ENCODE peak calls at places on chromosomes 4 and X, in four cellular contexts. H is upper lobe of left lung, E is heart left ventricle, J is epithelial cell of esophagus. Y is an unnamed sample.

GRCh38 chrX:96957718-96958117 is 74.0 kb downstream of the RPA4 start:
- DNase-seq in H (peak), E (no peak), J (no peak), Y (no peak)

GRCh38 chr4:118154643-118155042 is 120.4 kb downstream of the NDST3 start:
- DNase-seq in H (no peak), E (no peak), J (peak), Y (peak)

GRCh38 chrX:40063555-40063954 is 34.2 kb downstream of the BCOR start:
- DNase-seq in H (no peak), E (no peak), J (no peak), Y (no peak)

GRCh38 chrX:20409991-20410390 is 143.3 kb upstream of the RPS6KA3 start:
- DNase-seq in H (no peak), E (no peak), J (no peak), Y (no peak)

GRCh38 chrX:121308276-121308805 is 260.9 kb downstream of the GLUD2 start:
- DNase-seq in H (no peak), E (no peak), J (peak), Y (peak)

GRCh38 chr4:71026086-71026485 is 32.6 kb downstream of the DCK start:
- DNase-seq in H (no peak), E (no peak), J (peak), Y (peak)

GRCh38 chrX:68490644-68491043 is 8.2 kb upstream of the YIPF6 start:
- DNase-seq in H (no peak), E (no peak), J (peak), Y (peak)

GRCh38 chr4:142408003-142408441 is 438.1 kb downstream of the INPP4B start:
- DNase-seq in H (no peak), E (no peak), J (peak), Y (peak)

GRCh38 chrX:148049441-148049840 is 68.3 kb downstream of the FMR1NB start:
- DNase-seq in H (no peak), E (no peak), J (peak), Y (peak)

GRCh38 chr4:180060159-180060889 is 2182.9 kb upstream of the TENM3 start:
- DNase-seq in H (no peak), E (no peak), J (peak), Y (no peak)

GRCh38 chrX:97397371-97397770 is 513.7 kb downstream of the RPA4 start:
- DNase-seq in H (no peak), E (no peak), J (no peak), Y (no peak)

GRCh38 chr4:13325744-13326143 is 158.4 kb downstream of the RAB28 start:
- DNase-seq in H (no peak), E (peak), J (peak), Y (peak)

GRCh38 chr4:3829954-3830773 is 64.0 kb downstream of the ADRA2C start:
- DNase-seq in H (no peak), E (peak), J (no peak), Y (no peak)

GRCh38 chr4:162347492-162348213 is 183.9 kb upstream of the FSTL5 start:
- DNase-seq in H (no peak), E (peak), J (no peak), Y (no peak)

GRCh38 chrX:103919336-103919682 is 43.1 kb upstream of the TMSB15B start:
- DNase-seq in H (no peak), E (no peak), J (peak), Y (no peak)

GRCh38 chrX:52346462-52347165 is 22.2 kb upstream of the XAGE2 start:
- DNase-seq in H (no peak), E (no peak), J (peak), Y (peak)

GRCh38 chr4:22434895-22435294 is 81.0 kb downstream of the ADGRA3 start:
- DNase-seq in H (no peak), E (peak), J (peak), Y (peak)

GRCh38 chr4:123667991-123668390 is 271.4 kb downstream of the SPRY1 start:
- DNase-seq in H (no peak), E (no peak), J (no peak), Y (no peak)

GRCh38 chr4:87090305-87090704 is 130.1 kb downstream of the KLHL8 start:
- DNase-seq in H (no peak), E (no peak), J (no peak), Y (no peak)

GRCh38 chr4:19327364-19327763 is 924.3 kb upstream of the SLIT2 start:
- DNase-seq in H (no peak), E (no peak), J (peak), Y (no peak)

GRCh38 chr4:90127223-90127705 is at the start of gene CCSER1:
- DNase-seq in H (peak), E (peak), J (peak), Y (peak)

GRCh38 chrX:13215729-13216128 is 104.1 kb downstream of the ATXN3L start:
- DNase-seq in H (no peak), E (no peak), J (no peak), Y (no peak)

GRCh38 chr4:15550491-15550890 is 80.8 kb downstream of the CC2D2A start:
- DNase-seq in H (no peak), E (no peak), J (no peak), Y (no peak)

GRCh38 chr4:108336076-108336475 is 167.3 kb upstream of the LEF1 start:
- DNase-seq in H (no peak), E (no peak), J (peak), Y (peak)

GRCh38 chr4:4666187-4666586 is 124.3 kb upstream of the STX18 start:
- DNase-seq in H (no peak), E (no peak), J (no peak), Y (no peak)

GRCh38 chr4:48944252-48944651 is 37.7 kb upstream of the OCIAD2 start:
- DNase-seq in H (no peak), E (no peak), J (peak), Y (peak)

GRCh38 chr4:30838346-30838745 is 118.2 kb downstream of the PCDH7 start:
- DNase-seq in H (no peak), E (no peak), J (no peak), Y (no peak)

GRCh38 chr4:12595986-12596385 is 888.2 kb downstream of the RAB28 start:
- DNase-seq in H (no peak), E (no peak), J (no peak), Y (no peak)

GRCh38 chr4:160117686-160118085 is 1014.8 kb downstream of the RAPGEF2 start:
- DNase-seq in H (no peak), E (no peak), J (no peak), Y (no peak)

GRCh38 chrX:72201836-72202536 is 20.4 kb downstream of the PIN4 start:
- DNase-seq in H (no peak), E (no peak), J (peak), Y (peak)

GRCh38 chr4:156606444-156607197 is 365.0 kb downstream of the PDGFC start:
- DNase-seq in H (no peak), E (no peak), J (peak), Y (no peak)

GRCh38 chr4:147590249-147590920 is 26.8 kb upstream of the TMEM184C start:
- DNase-seq in H (no peak), E (peak), J (peak), Y (peak)

GRCh38 chr4:133320576-133321170 is 171.6 kb downstream of the PCDH10 start:
- DNase-seq in H (no peak), E (no peak), J (peak), Y (peak)

DNA sequence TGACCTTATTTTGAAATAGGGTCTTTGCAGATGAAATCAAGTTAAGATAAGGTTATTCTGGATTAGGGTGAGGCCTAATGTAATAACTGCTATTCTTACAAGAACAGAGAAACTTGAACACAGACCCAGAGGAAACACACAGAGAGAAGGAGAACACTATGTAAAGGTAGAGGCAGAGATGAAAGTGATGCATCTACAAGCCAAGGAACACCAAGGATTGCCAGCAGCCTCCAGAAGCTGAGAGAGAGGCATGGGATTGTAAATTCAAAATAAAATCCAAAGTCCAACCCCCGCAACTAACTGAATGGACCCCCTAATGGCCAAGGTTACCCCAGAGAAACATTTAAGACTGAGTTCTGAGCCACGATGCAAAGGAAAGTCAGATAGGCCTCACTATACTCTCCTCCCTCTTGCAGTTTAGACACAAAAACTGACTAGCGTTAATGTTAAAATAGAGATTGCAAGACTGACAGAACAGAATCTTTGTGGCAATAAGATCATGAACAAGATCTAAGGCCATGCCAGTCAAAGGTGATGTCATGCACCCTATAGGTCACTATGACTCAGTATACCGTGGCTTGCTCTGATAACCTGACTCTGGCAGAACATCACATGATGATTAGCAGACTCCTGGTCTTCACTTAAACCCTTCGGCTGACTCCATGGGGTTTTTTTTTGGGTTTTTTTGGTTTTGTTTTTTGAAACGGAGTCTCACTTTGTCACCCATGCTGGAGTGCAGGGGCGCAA is 42.9 kb downstream of the DDX60L start:
- DNase-seq in H (no peak), E (no peak), J (peak), Y (no peak)
- H3K4me3 ChIP-seq in H (no peak), E (no peak), J (no peak), Y (no peak)

GRCh38 chrX:107485019-107485418 is 35.6 kb downstream of the FRMPD3 start:
- DNase-seq in H (no peak), E (no peak), J (peak), Y (no peak)
- TF ChIP-seq CTCF in H (no peak), E (no peak), J (peak), Y (peak)

DNA sequence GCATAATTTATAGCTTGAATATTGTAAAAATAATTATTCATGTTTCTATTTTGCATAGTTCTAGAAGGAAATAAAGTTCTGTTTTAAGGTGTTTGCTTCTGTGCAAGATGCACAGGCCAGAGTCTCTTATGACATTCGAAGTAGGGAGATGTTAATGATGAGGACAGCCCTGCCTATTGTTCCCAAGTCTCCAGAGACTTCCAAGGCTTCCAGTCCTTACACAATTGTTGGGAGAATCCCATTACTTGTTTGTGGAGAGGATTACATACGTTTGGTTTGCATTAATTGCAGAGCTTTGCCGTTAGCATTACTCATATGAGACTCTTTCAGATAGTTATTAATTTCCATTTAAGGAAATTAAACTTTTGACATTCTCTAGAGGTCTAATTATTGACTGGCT is 96.2 kb upstream of the ANK2 start:
- DNase-seq in H (no peak), E (no peak), J (no peak), Y (no peak)
- H3K4me3 ChIP-seq in H (no peak), E (no peak), J (no peak), Y (no peak)

DNA sequence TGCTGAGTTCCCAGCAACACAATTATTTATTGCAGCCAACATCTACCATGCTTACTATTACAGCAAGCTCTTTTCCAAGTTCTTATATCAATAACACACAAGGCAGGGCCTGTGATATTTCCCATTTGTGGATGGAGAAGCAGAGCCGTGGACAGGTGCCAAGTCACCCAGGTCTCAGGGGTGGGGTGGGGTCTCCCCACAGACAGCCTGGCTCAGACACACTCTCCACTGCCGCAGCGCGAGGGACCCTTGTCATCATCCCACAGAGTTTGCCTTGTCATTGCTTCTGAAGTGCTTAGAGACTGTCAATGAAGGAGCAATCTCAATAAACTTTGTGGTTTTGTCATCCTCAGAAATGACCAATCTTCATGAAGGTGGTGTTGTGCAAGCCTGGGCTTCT is 76.1 kb downstream of the SORBS2 start:
- DNase-seq in H (no peak), E (no peak), J (no peak), Y (no peak)
- TF ChIP-seq CTCF in H (no peak), E (no peak), J (no peak), Y (no peak)

DNA sequence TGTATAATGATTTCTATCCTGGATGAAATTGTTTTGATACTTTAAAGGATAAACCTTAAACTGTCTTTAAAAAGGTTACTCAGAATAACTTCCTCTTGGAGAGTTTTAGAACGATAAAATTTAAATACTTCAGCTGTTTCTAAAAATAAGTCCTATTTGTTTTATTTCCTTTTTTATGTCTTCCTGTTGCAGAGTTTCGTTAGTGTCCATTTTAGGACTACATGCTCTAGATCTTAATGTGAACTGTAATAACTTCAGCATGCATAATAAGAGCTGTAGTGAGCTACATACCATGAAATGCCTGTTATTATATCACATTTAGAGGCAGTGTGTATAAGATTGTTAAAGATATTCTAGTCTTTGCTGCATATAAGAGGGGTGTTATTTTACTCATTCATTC is 14.6 kb downstream of the ATP10D start:
- DNase-seq in H (no peak), E (no peak), J (no peak), Y (no peak)
- H3K4me3 ChIP-seq in H (no peak), E (no peak), J (no peak), Y (no peak)

GRCh38 chr4:99563310-99564186 is at the start of gene TRMT10A:
- DNase-seq in H (peak), E (peak), J (peak), Y (peak)
- TF ChIP-seq CTCF in H (no peak), E (no peak), J (no peak), Y (no peak)

GRCh38 chr4:169283114-169283509 is 12.4 kb upstream of the SH3RF1 start:
- DNase-seq in H (no peak), E (no peak), J (peak), Y (peak)
- H3K4me3 ChIP-seq in H (no peak), E (no peak), J (no peak), Y (no peak)

GRCh38 chr4:24244663-24245519 is 339.5 kb downstream of the DHX15 start:
- DNase-seq in H (no peak), E (peak), J (no peak), Y (no peak)

GRCh38 chr4:24240655-24241054 is 343.7 kb downstream of the DHX15 start:
- DNase-seq in H (no peak), E (no peak), J (no peak), Y (no peak)

GRCh38 chr4:24237709-24238108 is 346.6 kb downstream of the DHX15 start:
- DNase-seq in H (no peak), E (no peak), J (no peak), Y (no peak)

GRCh38 chr4:24248674-24249644 is 335.4 kb downstream of the DHX15 start:
- DNase-seq in H (no peak), E (peak), J (no peak), Y (no peak)

DNA sequence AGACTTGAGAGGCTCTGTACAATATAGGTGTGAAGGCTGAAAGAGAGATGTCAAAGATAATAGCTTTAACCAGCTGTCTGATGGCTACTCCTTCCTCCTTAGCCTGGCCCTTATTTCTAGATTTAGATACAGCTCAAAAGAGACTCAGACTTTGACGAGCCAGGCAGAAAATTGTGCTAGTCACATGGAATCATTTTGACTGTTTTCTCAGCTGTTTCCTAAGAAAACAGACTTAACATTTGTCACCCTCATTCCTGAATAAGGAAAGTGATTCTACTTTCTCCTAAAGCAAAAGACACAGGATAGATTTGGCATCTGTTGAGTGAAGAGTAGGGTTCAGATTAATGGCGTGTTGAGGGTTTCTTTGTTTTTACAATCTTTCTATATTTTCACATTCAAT is 340.7 kb downstream of the DHX15 start:
- DNase-seq in H (no peak), E (no peak), J (no peak), Y (no peak)
- TF ChIP-seq CTCF in H (no peak), E (no peak), J (no peak), Y (no peak)

GRCh38 chrX:48578661-48579128 is 4.4 kb downstream of the RBM3 start:
- DNase-seq in H (no peak), E (no peak), J (no peak), Y (no peak)

GRCh38 chrX:48575642-48576041 is 1.4 kb downstream of the RBM3 start:
- DNase-seq in H (peak), E (no peak), J (no peak), Y (no peak)

GRCh38 chrX:48573690-48574269 is 504 bp upstream of the RBM3 start:
- DNase-seq in H (peak), E (peak), J (no peak), Y (no peak)

GRCh38 chrX:48574270-48575266 is at the start of gene RBM3:
- DNase-seq in H (peak), E (peak), J (peak), Y (peak)

GRCh38 chrX:48576108-48576507 is 1.8 kb downstream of the RBM3 start:
- DNase-seq in H (no peak), E (no peak), J (no peak), Y (no peak)
- H3K4me3 ChIP-seq in H (no peak), E (peak), J (peak), Y (peak)